ENCODE peak calls at places on chromosomes 5 and 9, in eight cellular contexts. One of them, this sample, is unnamed. For H3K27me3, the result is how much of the 10 kb centered on the place peaks cover.

GRCh38 chr9:16138961-16139441 is 586.2 kb downstream of the CCDC171 start:
- DNase-seq in breast epithelium: no peak
- DNase-seq in SJSA1: no peak
- DNase-seq in thyroid gland: no peak
- DNase-seq in CD8-positive, alpha-beta T cell: no peak
- DNase-seq in cardiac muscle cell: no peak
- DNase-seq in astrocyte: peak
- DNase-seq in BJ: no peak
- DNase-seq in this sample: no peak

GRCh38 chr5:169801324-169801777 is 164.3 kb downstream of the DOCK2 start:
- DNase-seq in breast epithelium: no peak
- DNase-seq in SJSA1: no peak
- DNase-seq in thyroid gland: no peak
- DNase-seq in CD8-positive, alpha-beta T cell: no peak
- DNase-seq in cardiac muscle cell: no peak
- DNase-seq in astrocyte: peak
- DNase-seq in BJ: no peak
- DNase-seq in this sample: no peak

GRCh38 chr9:38112010-38112409 is 43.0 kb upstream of the SHB start:
- DNase-seq in breast epithelium: no peak
- DNase-seq in SJSA1: no peak
- DNase-seq in thyroid gland: no peak
- DNase-seq in CD8-positive, alpha-beta T cell: no peak
- DNase-seq in cardiac muscle cell: no peak
- DNase-seq in astrocyte: no peak
- DNase-seq in BJ: no peak
- DNase-seq in this sample: peak

GRCh38 chr5:53211799-53212198 is 102.2 kb upstream of the MOCS2 start:
- DNase-seq in breast epithelium: no peak
- DNase-seq in SJSA1: peak
- DNase-seq in thyroid gland: no peak
- DNase-seq in CD8-positive, alpha-beta T cell: no peak
- DNase-seq in cardiac muscle cell: no peak
- DNase-seq in astrocyte: peak
- DNase-seq in BJ: peak
- DNase-seq in this sample: no peak

GRCh38 chr9:114200721-114201300 is 45.5 kb downstream of the COL27A1 start:
- DNase-seq in breast epithelium: no peak
- DNase-seq in SJSA1: no peak
- DNase-seq in thyroid gland: no peak
- DNase-seq in CD8-positive, alpha-beta T cell: no peak
- DNase-seq in cardiac muscle cell: no peak
- DNase-seq in astrocyte: peak
- DNase-seq in BJ: no peak
- DNase-seq in this sample: no peak

GRCh38 chr9:126549246-126550006 is 64.3 kb upstream of the LMX1B start:
- DNase-seq in breast epithelium: no peak
- DNase-seq in SJSA1: no peak
- DNase-seq in thyroid gland: no peak
- DNase-seq in CD8-positive, alpha-beta T cell: no peak
- DNase-seq in cardiac muscle cell: no peak
- DNase-seq in astrocyte: no peak
- DNase-seq in BJ: no peak
- DNase-seq in this sample: peak

GRCh38 chr5:133610489-133611356 is 1.6 kb downstream of the FSTL4 start:
- DNase-seq in breast epithelium: peak
- DNase-seq in SJSA1: peak
- DNase-seq in thyroid gland: peak
- DNase-seq in CD8-positive, alpha-beta T cell: peak
- DNase-seq in cardiac muscle cell: peak
- DNase-seq in astrocyte: peak
- DNase-seq in BJ: no peak
- DNase-seq in this sample: peak

GRCh38 chr9:133803028-133803585 is 65.0 kb upstream of the SARDH start:
- DNase-seq in breast epithelium: no peak
- DNase-seq in SJSA1: no peak
- DNase-seq in thyroid gland: peak
- DNase-seq in CD8-positive, alpha-beta T cell: no peak
- DNase-seq in cardiac muscle cell: no peak
- DNase-seq in astrocyte: peak
- DNase-seq in BJ: no peak
- DNase-seq in this sample: no peak

GRCh38 chr5:53557386-53557785 is 3.1 kb upstream of the NDUFS4 start:
- DNase-seq in breast epithelium: no peak
- DNase-seq in SJSA1: no peak
- DNase-seq in thyroid gland: no peak
- DNase-seq in CD8-positive, alpha-beta T cell: no peak
- DNase-seq in cardiac muscle cell: no peak
- DNase-seq in astrocyte: peak
- DNase-seq in BJ: no peak
- DNase-seq in this sample: no peak

GRCh38 chr5:112625586-112625985 is 112.1 kb upstream of the APC start:
- DNase-seq in breast epithelium: no peak
- DNase-seq in SJSA1: no peak
- DNase-seq in thyroid gland: no peak
- DNase-seq in CD8-positive, alpha-beta T cell: no peak
- DNase-seq in cardiac muscle cell: no peak
- DNase-seq in astrocyte: no peak
- DNase-seq in BJ: no peak
- DNase-seq in this sample: no peak

GRCh38 chr9:107174441-107174840 is 108.6 kb upstream of the RAD23B start:
- DNase-seq in breast epithelium: no peak
- DNase-seq in SJSA1: no peak
- DNase-seq in thyroid gland: no peak
- DNase-seq in CD8-positive, alpha-beta T cell: no peak
- DNase-seq in cardiac muscle cell: no peak
- DNase-seq in astrocyte: peak
- DNase-seq in BJ: no peak
- DNase-seq in this sample: no peak

GRCh38 chr9:87499455-87500015 is 1.9 kb downstream of the DAPK1 start:
- DNase-seq in breast epithelium: no peak
- DNase-seq in SJSA1: no peak
- DNase-seq in thyroid gland: no peak
- DNase-seq in CD8-positive, alpha-beta T cell: no peak
- DNase-seq in cardiac muscle cell: no peak
- DNase-seq in astrocyte: no peak
- DNase-seq in BJ: no peak
- DNase-seq in this sample: no peak

GRCh38 chr9:111928342-111928720 is 31.7 kb downstream of the UGCG start:
- DNase-seq in breast epithelium: no peak
- DNase-seq in SJSA1: no peak
- DNase-seq in thyroid gland: no peak
- DNase-seq in CD8-positive, alpha-beta T cell: no peak
- DNase-seq in cardiac muscle cell: no peak
- DNase-seq in astrocyte: peak
- DNase-seq in BJ: no peak
- DNase-seq in this sample: no peak

GRCh38 chr5:13250450-13251291 is 693.8 kb downstream of the DNAH5 start:
- DNase-seq in breast epithelium: no peak
- DNase-seq in SJSA1: no peak
- DNase-seq in thyroid gland: no peak
- DNase-seq in CD8-positive, alpha-beta T cell: no peak
- DNase-seq in cardiac muscle cell: peak
- DNase-seq in astrocyte: no peak
- DNase-seq in BJ: no peak
- DNase-seq in this sample: no peak

GRCh38 chr5:91301459-91301858 is 81.7 kb downstream of the ARRDC3 start:
- DNase-seq in breast epithelium: no peak
- DNase-seq in SJSA1: no peak
- DNase-seq in thyroid gland: no peak
- DNase-seq in CD8-positive, alpha-beta T cell: no peak
- DNase-seq in cardiac muscle cell: no peak
- DNase-seq in astrocyte: no peak
- DNase-seq in BJ: peak
- DNase-seq in this sample: no peak

GRCh38 chr5:178155065-178155464 is 1.4 kb upstream of the NHP2 start:
- DNase-seq in breast epithelium: no peak
- DNase-seq in SJSA1: no peak
- DNase-seq in thyroid gland: no peak
- DNase-seq in CD8-positive, alpha-beta T cell: no peak
- DNase-seq in cardiac muscle cell: no peak
- DNase-seq in astrocyte: no peak
- DNase-seq in BJ: no peak
- DNase-seq in this sample: no peak

GRCh38 chr9:115883467-115884329 is 269.9 kb upstream of the PAPPA start:
- DNase-seq in breast epithelium: no peak
- DNase-seq in SJSA1: peak
- DNase-seq in thyroid gland: peak
- DNase-seq in CD8-positive, alpha-beta T cell: no peak
- DNase-seq in cardiac muscle cell: peak
- DNase-seq in astrocyte: peak
- DNase-seq in BJ: no peak
- DNase-seq in this sample: peak

GRCh38 chr9:105554042-105554441 is 3.9 kb upstream of the FKTN start:
- DNase-seq in breast epithelium: no peak
- DNase-seq in SJSA1: no peak
- DNase-seq in thyroid gland: no peak
- DNase-seq in CD8-positive, alpha-beta T cell: no peak
- DNase-seq in cardiac muscle cell: no peak
- DNase-seq in astrocyte: peak
- DNase-seq in BJ: no peak
- DNase-seq in this sample: peak

DNA sequence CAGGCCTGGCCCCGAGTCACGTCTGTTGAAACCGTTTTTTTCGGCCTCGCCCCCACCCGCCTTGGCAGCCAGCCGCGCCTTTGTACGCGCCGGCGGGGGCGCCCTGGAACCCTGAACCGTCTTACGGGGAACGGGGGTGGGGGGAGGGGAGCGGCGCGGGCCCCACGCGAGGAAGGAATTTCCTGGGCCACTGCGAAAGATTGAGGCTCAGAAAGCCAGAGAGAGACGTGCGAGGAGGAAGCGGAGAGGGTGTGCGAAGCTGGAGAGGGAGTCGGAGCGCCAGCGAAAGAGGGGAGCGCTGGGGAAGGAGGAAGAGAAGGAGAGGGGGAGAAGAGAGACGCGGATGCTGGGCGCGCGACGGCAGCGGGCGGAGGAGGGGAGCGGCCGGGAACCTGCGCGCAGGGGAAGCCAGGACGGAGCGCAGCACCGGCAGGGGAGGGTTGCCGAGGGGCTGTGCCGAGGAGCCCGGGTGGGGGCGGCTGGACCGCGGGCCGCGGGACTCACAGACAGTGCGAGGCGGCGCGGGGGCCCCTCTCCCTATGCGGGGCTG is 4.6 kb upstream of the PRDM12 start:
- DNase-seq in breast epithelium: no peak
- DNase-seq in SJSA1: no peak
- DNase-seq in thyroid gland: no peak
- DNase-seq in CD8-positive, alpha-beta T cell: no peak
- DNase-seq in cardiac muscle cell: no peak
- DNase-seq in astrocyte: no peak
- DNase-seq in BJ: no peak
- DNase-seq in this sample: peak
- H3K27me3 ChIP-seq in breast epithelium: half or more
- H3K27me3 ChIP-seq in SJSA1: half or more
- H3K27me3 ChIP-seq in thyroid gland: half or more
- H3K27me3 ChIP-seq in CD8-positive, alpha-beta T cell: under half
- H3K27me3 ChIP-seq in cardiac muscle cell: half or more
- H3K27me3 ChIP-seq in astrocyte: half or more
- H3K27me3 ChIP-seq in BJ: half or more
- H3K27me3 ChIP-seq in this sample: half or more

DNA sequence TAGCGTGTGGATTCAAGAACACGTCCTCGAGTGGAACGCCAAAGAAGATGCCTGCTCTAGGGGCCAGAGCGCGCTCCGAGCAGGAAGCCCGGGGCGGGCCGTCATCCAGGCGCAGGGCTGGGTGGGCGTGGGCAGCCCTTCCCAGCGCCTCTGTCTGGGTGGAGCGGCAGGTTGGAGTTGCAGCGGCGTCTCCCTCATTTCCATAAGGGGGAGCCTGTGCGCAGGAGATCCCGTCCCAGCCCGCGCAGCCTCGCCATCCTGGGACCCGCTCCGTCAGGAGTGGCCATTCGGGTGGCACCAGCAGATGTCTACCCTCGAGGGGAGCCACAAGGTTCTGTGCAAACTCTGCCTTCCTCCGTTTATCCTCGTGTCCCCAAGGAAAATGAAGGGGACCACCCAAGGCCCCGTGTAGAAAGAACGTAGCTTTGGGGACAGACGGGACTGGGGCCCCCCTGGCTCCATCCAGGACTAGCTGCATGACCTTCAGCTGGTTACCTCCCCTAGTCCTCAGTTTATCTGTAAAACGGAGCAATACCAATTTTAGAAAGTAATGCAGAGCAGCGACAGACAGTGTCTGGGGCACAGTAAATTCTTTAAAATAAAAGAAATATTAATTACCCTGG is 155.5 kb upstream of the SMIM23 start:
- DNase-seq in breast epithelium: no peak
- DNase-seq in SJSA1: peak
- DNase-seq in thyroid gland: peak
- DNase-seq in CD8-positive, alpha-beta T cell: no peak
- DNase-seq in cardiac muscle cell: peak
- DNase-seq in astrocyte: peak
- DNase-seq in BJ: no peak
- DNase-seq in this sample: peak
- H3K4me3 ChIP-seq in breast epithelium: no peak
- H3K4me3 ChIP-seq in SJSA1: no peak
- H3K4me3 ChIP-seq in thyroid gland: no peak
- H3K4me3 ChIP-seq in CD8-positive, alpha-beta T cell: no peak
- H3K4me3 ChIP-seq in cardiac muscle cell: no peak
- H3K4me3 ChIP-seq in astrocyte: peak
- H3K4me3 ChIP-seq in BJ: no peak
- H3K4me3 ChIP-seq in this sample: no peak

DNA sequence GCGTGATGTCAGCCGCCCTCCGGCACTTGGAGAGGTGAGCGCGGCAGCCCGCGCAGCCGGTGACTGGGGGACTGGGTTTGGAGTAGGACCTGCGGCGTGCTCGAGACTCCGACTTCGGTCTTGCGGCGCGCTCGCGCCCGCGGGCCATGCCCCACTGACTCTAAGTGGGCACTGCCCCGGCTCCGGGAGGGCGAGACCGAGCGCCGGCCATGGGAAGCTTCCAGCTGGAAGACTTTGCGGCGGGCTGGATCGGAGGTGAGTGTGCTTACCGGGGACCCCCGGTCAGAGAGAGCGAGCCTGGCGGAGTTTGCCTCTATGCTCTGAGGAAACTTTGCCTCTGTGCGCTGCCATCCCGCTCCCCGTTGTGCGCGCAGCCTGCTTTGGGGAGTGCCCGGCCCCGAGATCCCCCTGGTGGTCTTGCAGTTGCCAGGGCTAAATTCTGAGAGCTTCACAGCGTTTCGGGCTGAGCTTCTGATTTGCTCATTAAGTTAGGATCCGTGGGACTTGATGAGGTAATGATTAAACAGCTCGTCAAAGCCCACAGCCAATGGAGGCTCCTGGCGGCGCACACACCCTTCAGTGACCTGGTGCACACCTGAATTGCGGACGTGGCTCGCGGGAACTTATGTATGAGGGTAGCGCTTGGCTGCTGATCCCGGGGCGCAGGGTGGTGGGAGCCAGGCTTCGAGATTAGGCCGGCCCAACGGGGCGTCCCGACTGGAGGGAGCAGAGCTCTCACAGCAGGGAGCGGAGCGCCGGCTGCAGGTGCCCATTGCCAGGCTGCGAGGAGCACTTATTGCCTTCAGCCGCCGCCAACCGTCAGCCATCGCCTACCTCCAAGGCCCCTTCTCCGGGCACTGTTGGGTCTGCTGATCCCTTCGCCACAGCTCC is at the start of gene SLC25A48:
- DNase-seq in breast epithelium: no peak
- DNase-seq in SJSA1: peak
- DNase-seq in thyroid gland: peak
- DNase-seq in CD8-positive, alpha-beta T cell: no peak
- DNase-seq in cardiac muscle cell: peak
- DNase-seq in astrocyte: no peak
- DNase-seq in BJ: no peak
- DNase-seq in this sample: peak
- H3K27me3 ChIP-seq in breast epithelium: under half
- H3K27me3 ChIP-seq in SJSA1: under half
- H3K27me3 ChIP-seq in thyroid gland: under half
- H3K27me3 ChIP-seq in CD8-positive, alpha-beta T cell: under half
- H3K27me3 ChIP-seq in cardiac muscle cell: half or more
- H3K27me3 ChIP-seq in astrocyte: under half
- H3K27me3 ChIP-seq in BJ: under half
- H3K27me3 ChIP-seq in this sample: half or more

GRCh38 chr9:101486693-101487442 is 46.8 kb upstream of the RNF20 start:
- DNase-seq in breast epithelium: no peak
- DNase-seq in SJSA1: peak
- DNase-seq in thyroid gland: peak
- DNase-seq in CD8-positive, alpha-beta T cell: peak
- DNase-seq in cardiac muscle cell: peak
- DNase-seq in astrocyte: peak
- DNase-seq in BJ: no peak
- DNase-seq in this sample: peak
- H3K4me3 ChIP-seq in breast epithelium: peak
- H3K4me3 ChIP-seq in SJSA1: peak
- H3K4me3 ChIP-seq in thyroid gland: peak
- H3K4me3 ChIP-seq in CD8-positive, alpha-beta T cell: no peak
- H3K4me3 ChIP-seq in cardiac muscle cell: peak
- H3K4me3 ChIP-seq in astrocyte: peak
- H3K4me3 ChIP-seq in BJ: peak
- H3K4me3 ChIP-seq in this sample: peak